ENCODE peak calls at places on chromosomes 11 and 22, in ten cellular contexts. Y is RWPE1; D is A549; W is cardiac muscle cell; L is PC-3; O is thoracic aorta; I is spleen; T is GM23338; E is pancreas; B is CD8-positive, alpha-beta T cell. R is an unnamed sample.

GRCh38 chr22:46454910-46455269 is 82.5 kb downstream of the CELSR1 start:
- DNase-seq in Y (peak), D (peak), W (no peak), L (peak), O (no peak), I (no peak), T (no peak), E (no peak), B (no peak), R (no peak)

GRCh38 chr22:31104869-31105268 is 2.5 kb downstream of the SELENOM start:
- DNase-seq in Y (no peak), D (no peak), W (no peak), L (no peak), O (no peak), I (peak), T (peak), E (peak), B (no peak), R (peak)

GRCh38 chr11:74138572-74138971 is 32.2 kb downstream of the C2CD3 start:
- DNase-seq in Y (peak), D (peak), W (peak), L (peak), O (no peak), I (no peak), T (peak), E (no peak), B (no peak), R (peak)

GRCh38 chr11:44557464-44557863 is 8.0 kb upstream of the CD82 start:
- DNase-seq in Y (no peak), D (no peak), W (no peak), L (no peak), O (no peak), I (no peak), T (no peak), E (no peak), B (no peak), R (no peak)

GRCh38 chr22:38923463-38924196 is 33.8 kb upstream of the APOBEC3A start:
- DNase-seq in Y (peak), D (peak), W (peak), L (peak), O (peak), I (no peak), T (peak), E (peak), B (no peak), R (peak)

GRCh38 chr11:123490527-123490926 is 60.5 kb downstream of the GRAMD1B start:
- DNase-seq in Y (no peak), D (no peak), W (no peak), L (no peak), O (no peak), I (no peak), T (peak), E (no peak), B (no peak), R (no peak)

GRCh38 chr22:23849009-23850006 is 8.4 kb upstream of the SLC2A11 start:
- DNase-seq in Y (peak), D (peak), W (peak), L (peak), O (peak), I (peak), T (peak), E (peak), B (peak), R (peak)

GRCh38 chr11:59187020-59187419 is 15.1 kb downstream of the DTX4 start:
- DNase-seq in Y (no peak), D (no peak), W (no peak), L (no peak), O (no peak), I (no peak), T (no peak), E (no peak), B (no peak), R (no peak)

GRCh38 chr11:68350759-68351449 is 38.5 kb downstream of the LRP5 start:
- DNase-seq in Y (no peak), D (no peak), W (no peak), L (no peak), O (no peak), I (no peak), T (no peak), E (no peak), B (no peak), R (no peak)

GRCh38 chr11:68353669-68354068 is 41.3 kb downstream of the LRP5 start:
- DNase-seq in Y (no peak), D (peak), W (no peak), L (no peak), O (no peak), I (no peak), T (no peak), E (no peak), B (no peak), R (no peak)

GRCh38 chr11:68352591-68352990 is 40.2 kb downstream of the LRP5 start:
- DNase-seq in Y (no peak), D (no peak), W (no peak), L (no peak), O (no peak), I (no peak), T (no peak), E (no peak), B (no peak), R (no peak)

GRCh38 chr11:68353118-68353517 is 40.7 kb downstream of the LRP5 start:
- DNase-seq in Y (no peak), D (peak), W (no peak), L (peak), O (no peak), I (no peak), T (no peak), E (no peak), B (no peak), R (no peak)

GRCh38 chr11:68351450-68352275 is 39.3 kb downstream of the LRP5 start:
- DNase-seq in Y (no peak), D (no peak), W (no peak), L (no peak), O (no peak), I (no peak), T (peak), E (no peak), B (no peak), R (no peak)
- H3K27ac ChIP-seq in Y (peak), D (no peak), W (no peak), L (no peak), O (peak), I (no peak), T (no peak), E (no peak), B (no peak), R (peak)

DNA sequence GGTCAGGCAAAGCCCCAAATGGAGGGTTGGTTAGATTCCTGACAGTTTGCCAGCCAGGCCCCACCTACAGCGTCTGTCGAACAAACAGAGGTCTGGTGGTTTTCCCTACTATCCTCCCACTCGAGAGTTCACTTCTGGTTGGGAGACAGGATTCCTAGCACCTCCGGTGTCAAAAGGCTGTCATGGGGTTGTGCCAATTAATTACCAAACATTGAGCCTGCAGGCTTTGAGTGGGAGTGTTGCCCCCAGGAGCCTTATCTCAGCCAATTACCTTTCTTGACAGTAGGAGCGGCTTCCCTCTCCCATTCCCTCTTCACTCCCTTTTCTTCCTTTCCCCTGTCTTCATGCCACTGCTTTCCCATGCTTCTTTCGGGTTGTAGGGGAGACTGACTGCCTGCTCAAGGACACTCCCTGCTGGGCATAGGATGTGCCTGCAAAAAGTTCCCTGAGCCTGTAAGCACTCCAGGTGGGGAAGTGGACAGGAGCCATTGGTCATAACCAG is 4.7 kb upstream of the TTC36 start:
- DNase-seq in Y (no peak), D (no peak), W (peak), L (peak), O (no peak), I (no peak), T (peak), E (no peak), B (no peak), R (no peak)
- TF ChIP-seq CTCF in Y (peak), D (peak), W (peak), L (peak), O (peak), I (no peak), T (peak), E (no peak), B (no peak), R (no peak)

GRCh38 chr11:87039371-87039770 is 1.6 kb downstream of the TMEM135 start:
- DNase-seq in Y (no peak), D (no peak), W (no peak), L (no peak), O (no peak), I (no peak), T (no peak), E (no peak), B (no peak), R (no peak)
- H3K27ac ChIP-seq in Y (no peak), D (no peak), W (no peak), L (no peak), O (no peak), I (no peak), T (no peak), E (no peak), B (no peak), R (no peak)

GRCh38 chr11:89625171-89625570 is 84.9 kb upstream of the TRIM77 start:
- DNase-seq in Y (no peak), D (no peak), W (peak), L (peak), O (no peak), I (no peak), T (no peak), E (no peak), B (no peak), R (no peak)
- TF ChIP-seq CTCF in Y (no peak), D (no peak), W (peak), L (peak), O (no peak), I (no peak), T (peak), E (no peak), B (no peak), R (no peak)

R was measured in uterus.